ENCODE peak calls at places on chromosomes 3 and 15, in five cellular contexts. One of them, this sample, is unnamed.

GRCh38 chr15:43958894-43959330 is 132.1 kb downstream of the WDR76 start:
- DNase-seq in T-helper 22 cell: no peak
- DNase-seq in endothelial cell: no peak
- DNase-seq in WTC11: no peak
- DNase-seq in effector memory CD8-positive, alpha-beta T cell: no peak
- DNase-seq in this sample: no peak

GRCh38 chr3:50120364-50121095 is 31.8 kb downstream of the RBM5 start:
- DNase-seq in WTC11: no peak
- DNase-seq in T-helper 22 cell: no peak
- DNase-seq in endothelial cell: no peak
- DNase-seq in effector memory CD8-positive, alpha-beta T cell: no peak
- DNase-seq in this sample: no peak

GRCh38 chr15:63040954-63041353 is 1.6 kb upstream of the TPM1 start:
- DNase-seq in endothelial cell: no peak
- DNase-seq in WTC11: no peak
- DNase-seq in T-helper 22 cell: no peak
- DNase-seq in effector memory CD8-positive, alpha-beta T cell: no peak
- DNase-seq in this sample: no peak

GRCh38 chr3:160996811-160997210 is 108.3 kb downstream of the B3GALNT1 start:
- DNase-seq in effector memory CD8-positive, alpha-beta T cell: no peak
- DNase-seq in WTC11: no peak
- DNase-seq in endothelial cell: no peak
- DNase-seq in T-helper 22 cell: no peak
- DNase-seq in this sample: no peak

GRCh38 chr3:63192248-63192647 is 85.9 kb upstream of the SYNPR start:
- DNase-seq in WTC11: no peak
- DNase-seq in endothelial cell: no peak
- DNase-seq in effector memory CD8-positive, alpha-beta T cell: no peak
- DNase-seq in T-helper 22 cell: no peak
- DNase-seq in this sample: no peak

GRCh38 chr3:188286087-188286513 is 132.1 kb downstream of the LPP start:
- DNase-seq in effector memory CD8-positive, alpha-beta T cell: no peak
- DNase-seq in T-helper 22 cell: no peak
- DNase-seq in WTC11: no peak
- DNase-seq in endothelial cell: no peak
- DNase-seq in this sample: no peak

GRCh38 chr3:79032686-79033318 is 735.0 kb downstream of the ROBO1 start:
- DNase-seq in endothelial cell: peak; percentile 22
- DNase-seq in WTC11: no peak
- DNase-seq in effector memory CD8-positive, alpha-beta T cell: no peak
- DNase-seq in T-helper 22 cell: no peak
- DNase-seq in this sample: peak; percentile 54

GRCh38 chr3:48400824-48401433 is 28.9 kb downstream of the FBXW12 start:
- DNase-seq in endothelial cell: peak; percentile 36
- DNase-seq in WTC11: peak; percentile 50
- DNase-seq in T-helper 22 cell: peak; percentile 40
- DNase-seq in effector memory CD8-positive, alpha-beta T cell: peak; percentile 64
- DNase-seq in this sample: peak; percentile 37

GRCh38 chr3:22475665-22476064 is 724.7 kb upstream of the ZNF385D start:
- DNase-seq in endothelial cell: no peak
- DNase-seq in WTC11: no peak
- DNase-seq in effector memory CD8-positive, alpha-beta T cell: no peak
- DNase-seq in T-helper 22 cell: no peak
- DNase-seq in this sample: no peak

GRCh38 chr3:56885879-56886647 is 84.3 kb upstream of the ARHGEF3 start:
- DNase-seq in effector memory CD8-positive, alpha-beta T cell: no peak
- DNase-seq in WTC11: no peak
- DNase-seq in T-helper 22 cell: no peak
- DNase-seq in endothelial cell: no peak
- DNase-seq in this sample: no peak

GRCh38 chr3:37742121-37742520 is 119.6 kb upstream of the CTDSPL start:
- DNase-seq in endothelial cell: no peak
- DNase-seq in T-helper 22 cell: no peak
- DNase-seq in WTC11: no peak
- DNase-seq in effector memory CD8-positive, alpha-beta T cell: no peak
- DNase-seq in this sample: no peak

GRCh38 chr3:173617490-173617889 is 219.9 kb downstream of the NLGN1 start:
- DNase-seq in WTC11: no peak
- DNase-seq in T-helper 22 cell: no peak
- DNase-seq in endothelial cell: no peak
- DNase-seq in effector memory CD8-positive, alpha-beta T cell: no peak
- DNase-seq in this sample: no peak

GRCh38 chr15:65355173-65355982 is 22.4 kb downstream of the IGDCC3 start:
- DNase-seq in WTC11: no peak
- DNase-seq in endothelial cell: no peak
- DNase-seq in T-helper 22 cell: no peak
- DNase-seq in effector memory CD8-positive, alpha-beta T cell: no peak
- DNase-seq in this sample: peak; percentile 92

GRCh38 chr15:88419830-88420229 is 47.4 kb downstream of the MRPL46 start:
- DNase-seq in WTC11: no peak
- DNase-seq in endothelial cell: no peak
- DNase-seq in effector memory CD8-positive, alpha-beta T cell: no peak
- DNase-seq in T-helper 22 cell: no peak
- DNase-seq in this sample: no peak

GRCh38 chr3:169244119-169244864 is 419.2 kb downstream of the MECOM start:
- DNase-seq in effector memory CD8-positive, alpha-beta T cell: no peak
- DNase-seq in WTC11: peak; percentile 24
- DNase-seq in T-helper 22 cell: no peak
- DNase-seq in endothelial cell: no peak
- DNase-seq in this sample: no peak

GRCh38 chr3:71075481-71075880 is 508.0 kb downstream of the FOXP1 start:
- DNase-seq in endothelial cell: no peak
- DNase-seq in effector memory CD8-positive, alpha-beta T cell: no peak
- DNase-seq in T-helper 22 cell: no peak
- DNase-seq in WTC11: no peak
- DNase-seq in this sample: no peak

GRCh38 chr3:4030567-4030966 is 231.3 kb downstream of the LRRN1 start:
- DNase-seq in effector memory CD8-positive, alpha-beta T cell: no peak
- DNase-seq in endothelial cell: no peak
- DNase-seq in WTC11: no peak
- DNase-seq in T-helper 22 cell: no peak
- DNase-seq in this sample: no peak

GRCh38 chr15:85746641-85747040 is 48.1 kb downstream of the KLHL25 start:
- DNase-seq in WTC11: no peak
- DNase-seq in endothelial cell: no peak
- DNase-seq in effector memory CD8-positive, alpha-beta T cell: no peak
- DNase-seq in T-helper 22 cell: no peak
- DNase-seq in this sample: no peak

GRCh38 chr3:181568248-181568647 is 143.5 kb upstream of the SOX2 start:
- DNase-seq in endothelial cell: no peak
- DNase-seq in WTC11: no peak
- DNase-seq in T-helper 22 cell: no peak
- DNase-seq in effector memory CD8-positive, alpha-beta T cell: no peak
- DNase-seq in this sample: no peak

GRCh38 chr3:178277605-178278004 is 258.6 kb upstream of the KCNMB2 start:
- DNase-seq in effector memory CD8-positive, alpha-beta T cell: no peak
- DNase-seq in T-helper 22 cell: no peak
- DNase-seq in WTC11: no peak
- DNase-seq in endothelial cell: no peak
- DNase-seq in this sample: no peak

GRCh38 chr15:26624128-26624527 is 148.7 kb downstream of the GABRB3 start:
- DNase-seq in effector memory CD8-positive, alpha-beta T cell: no peak
- DNase-seq in T-helper 22 cell: no peak
- DNase-seq in WTC11: no peak
- DNase-seq in endothelial cell: no peak
- DNase-seq in this sample: no peak

GRCh38 chr3:177574232-177574856 is 377.1 kb upstream of the TBL1XR1 start:
- DNase-seq in T-helper 22 cell: no peak
- DNase-seq in WTC11: peak; percentile 35
- DNase-seq in endothelial cell: no peak
- DNase-seq in effector memory CD8-positive, alpha-beta T cell: no peak
- DNase-seq in this sample: peak; percentile 54

GRCh38 chr15:68396068-68396467 is 35.9 kb downstream of the ITGA11 start:
- DNase-seq in endothelial cell: no peak
- DNase-seq in WTC11: no peak
- DNase-seq in T-helper 22 cell: no peak
- DNase-seq in effector memory CD8-positive, alpha-beta T cell: no peak
- DNase-seq in this sample: no peak

GRCh38 chr15:68612979-68613740 is 34.4 kb downstream of the CORO2B start:
- DNase-seq in endothelial cell: no peak
- DNase-seq in WTC11: no peak
- DNase-seq in T-helper 22 cell: no peak
- DNase-seq in effector memory CD8-positive, alpha-beta T cell: no peak
- DNase-seq in this sample: no peak

This sample was measured in neuronal stem cell.